ENCODE peak calls at places on chromosomes 1 and 21, in seven cellular contexts. One of them, this sample, is unnamed.

GRCh38 chr1:44819257-44819593 is 10.9 kb downstream of the BTBD19 start:
- DNase-seq in IMR-90: no peak
- DNase-seq in neuronal stem cell: no peak
- DNase-seq in H9: peak
- DNase-seq in mesendoderm: no peak
- DNase-seq in mesenchymal stem cell: peak
- DNase-seq in H1: no peak
- DNase-seq in this sample: no peak

GRCh38 chr1:167344112-167344511 is 123.4 kb downstream of the POU2F1 start:
- DNase-seq in H1: no peak
- DNase-seq in H9: no peak
- DNase-seq in neuronal stem cell: no peak
- DNase-seq in IMR-90: peak
- DNase-seq in mesendoderm: no peak
- DNase-seq in mesenchymal stem cell: peak
- DNase-seq in this sample: no peak

GRCh38 chr1:162019006-162019405 is 4.7 kb downstream of the OLFML2B start:
- DNase-seq in neuronal stem cell: no peak
- DNase-seq in IMR-90: peak
- DNase-seq in H9: no peak
- DNase-seq in H1: no peak
- DNase-seq in mesendoderm: no peak
- DNase-seq in mesenchymal stem cell: no peak
- DNase-seq in this sample: no peak

GRCh38 chr1:97243973-97244560 is 522.5 kb downstream of the PTBP2 start:
- DNase-seq in mesendoderm: peak
- DNase-seq in IMR-90: peak
- DNase-seq in neuronal stem cell: no peak
- DNase-seq in mesenchymal stem cell: peak
- DNase-seq in H1: no peak
- DNase-seq in H9: no peak
- DNase-seq in this sample: no peak

GRCh38 chr1:229029644-229030235 is 241.2 kb upstream of the RAB4A start:
- DNase-seq in mesendoderm: peak
- DNase-seq in neuronal stem cell: no peak
- DNase-seq in IMR-90: no peak
- DNase-seq in H1: no peak
- DNase-seq in H9: no peak
- DNase-seq in mesenchymal stem cell: peak
- DNase-seq in this sample: no peak

GRCh38 chr1:234915923-234916675 is 212.5 kb downstream of the TOMM20 start:
- DNase-seq in H1: no peak
- DNase-seq in IMR-90: no peak
- DNase-seq in mesenchymal stem cell: peak
- DNase-seq in mesendoderm: no peak
- DNase-seq in H9: no peak
- DNase-seq in neuronal stem cell: no peak
- DNase-seq in this sample: no peak

GRCh38 chr1:106290805-106291537 is 765.5 kb upstream of the PRMT6 start:
- DNase-seq in IMR-90: no peak
- DNase-seq in neuronal stem cell: no peak
- DNase-seq in mesendoderm: no peak
- DNase-seq in H9: no peak
- DNase-seq in H1: no peak
- DNase-seq in mesenchymal stem cell: no peak
- DNase-seq in this sample: no peak

GRCh38 chr1:52911541-52911940 is 10.0 kb downstream of the ECHDC2 start:
- DNase-seq in IMR-90: no peak
- DNase-seq in neuronal stem cell: no peak
- DNase-seq in mesenchymal stem cell: no peak
- DNase-seq in mesendoderm: no peak
- DNase-seq in H1: no peak
- DNase-seq in H9: no peak
- DNase-seq in this sample: no peak

GRCh38 chr1:44693159-44693558 is 18.6 kb downstream of the ARMH1 start:
- DNase-seq in H9: no peak
- DNase-seq in IMR-90: no peak
- DNase-seq in H1: no peak
- DNase-seq in mesendoderm: no peak
- DNase-seq in neuronal stem cell: no peak
- DNase-seq in mesenchymal stem cell: no peak
- DNase-seq in this sample: no peak

GRCh38 chr1:248849152-248849551 is 9.7 kb downstream of the ZNF692 start:
- DNase-seq in mesenchymal stem cell: no peak
- DNase-seq in H1: no peak
- DNase-seq in H9: no peak
- DNase-seq in neuronal stem cell: no peak
- DNase-seq in IMR-90: no peak
- DNase-seq in mesendoderm: no peak
- DNase-seq in this sample: no peak

GRCh38 chr1:204079608-204079999 is 6.7 kb downstream of the SOX13 start:
- DNase-seq in IMR-90: no peak
- DNase-seq in H1: peak
- DNase-seq in mesendoderm: peak
- DNase-seq in H9: peak
- DNase-seq in mesenchymal stem cell: no peak
- DNase-seq in neuronal stem cell: no peak
- DNase-seq in this sample: no peak

GRCh38 chr1:181318858-181319235 is 164.5 kb upstream of the CACNA1E start:
- DNase-seq in H1: no peak
- DNase-seq in neuronal stem cell: no peak
- DNase-seq in mesendoderm: peak
- DNase-seq in mesenchymal stem cell: no peak
- DNase-seq in H9: peak
- DNase-seq in IMR-90: peak
- DNase-seq in this sample: no peak

GRCh38 chr1:162159515-162159914 is 90.0 kb downstream of the NOS1AP start:
- DNase-seq in IMR-90: no peak
- DNase-seq in H1: no peak
- DNase-seq in H9: no peak
- DNase-seq in mesenchymal stem cell: no peak
- DNase-seq in mesendoderm: no peak
- DNase-seq in neuronal stem cell: no peak
- DNase-seq in this sample: no peak

GRCh38 chr1:153928776-153929432 is 6.1 kb upstream of the GATAD2B start:
- DNase-seq in H9: no peak
- DNase-seq in mesendoderm: no peak
- DNase-seq in H1: no peak
- DNase-seq in IMR-90: peak
- DNase-seq in neuronal stem cell: no peak
- DNase-seq in mesenchymal stem cell: peak
- DNase-seq in this sample: no peak

GRCh38 chr1:33985656-33986055 is 121.8 kb downstream of the HMGB4 start:
- DNase-seq in H1: no peak
- DNase-seq in mesendoderm: no peak
- DNase-seq in mesenchymal stem cell: no peak
- DNase-seq in H9: no peak
- DNase-seq in neuronal stem cell: no peak
- DNase-seq in IMR-90: peak
- DNase-seq in this sample: no peak

GRCh38 chr21:44551290-44552015 is at the start of gene KRTAP10-2:
- DNase-seq in H9: peak
- DNase-seq in mesenchymal stem cell: no peak
- DNase-seq in neuronal stem cell: no peak
- DNase-seq in H1: peak
- DNase-seq in mesendoderm: no peak
- DNase-seq in IMR-90: no peak
- DNase-seq in this sample: no peak

GRCh38 chr1:209106237-209106741 is 477.2 kb upstream of the CAMK1G start:
- DNase-seq in IMR-90: peak
- DNase-seq in mesenchymal stem cell: no peak
- DNase-seq in neuronal stem cell: no peak
- DNase-seq in mesendoderm: peak
- DNase-seq in H1: no peak
- DNase-seq in H9: peak
- DNase-seq in this sample: no peak

GRCh38 chr1:41379741-41380130 is 18.5 kb downstream of the FOXO6 start:
- DNase-seq in mesendoderm: no peak
- DNase-seq in H9: no peak
- DNase-seq in H1: no peak
- DNase-seq in IMR-90: no peak
- DNase-seq in mesenchymal stem cell: no peak
- DNase-seq in neuronal stem cell: no peak
- DNase-seq in this sample: no peak

GRCh38 chr21:26739189-26739588 is 106.0 kb downstream of the ADAMTS1 start:
- DNase-seq in neuronal stem cell: no peak
- DNase-seq in mesenchymal stem cell: peak
- DNase-seq in H9: no peak
- DNase-seq in IMR-90: peak
- DNase-seq in mesendoderm: peak
- DNase-seq in H1: no peak
- DNase-seq in this sample: peak

GRCh38 chr21:41835711-41836154 is 43.4 kb downstream of the PRDM15 start:
- DNase-seq in H1: no peak
- DNase-seq in mesendoderm: no peak
- DNase-seq in H9: no peak
- DNase-seq in mesenchymal stem cell: no peak
- DNase-seq in IMR-90: no peak
- DNase-seq in neuronal stem cell: no peak
- DNase-seq in this sample: no peak

GRCh38 chr1:201461783-201462441 is 7.1 kb downstream of the PHLDA3 start:
- DNase-seq in IMR-90: peak
- DNase-seq in H9: no peak
- DNase-seq in neuronal stem cell: no peak
- DNase-seq in mesendoderm: no peak
- DNase-seq in mesenchymal stem cell: peak
- DNase-seq in H1: no peak
- DNase-seq in this sample: peak

DNA sequence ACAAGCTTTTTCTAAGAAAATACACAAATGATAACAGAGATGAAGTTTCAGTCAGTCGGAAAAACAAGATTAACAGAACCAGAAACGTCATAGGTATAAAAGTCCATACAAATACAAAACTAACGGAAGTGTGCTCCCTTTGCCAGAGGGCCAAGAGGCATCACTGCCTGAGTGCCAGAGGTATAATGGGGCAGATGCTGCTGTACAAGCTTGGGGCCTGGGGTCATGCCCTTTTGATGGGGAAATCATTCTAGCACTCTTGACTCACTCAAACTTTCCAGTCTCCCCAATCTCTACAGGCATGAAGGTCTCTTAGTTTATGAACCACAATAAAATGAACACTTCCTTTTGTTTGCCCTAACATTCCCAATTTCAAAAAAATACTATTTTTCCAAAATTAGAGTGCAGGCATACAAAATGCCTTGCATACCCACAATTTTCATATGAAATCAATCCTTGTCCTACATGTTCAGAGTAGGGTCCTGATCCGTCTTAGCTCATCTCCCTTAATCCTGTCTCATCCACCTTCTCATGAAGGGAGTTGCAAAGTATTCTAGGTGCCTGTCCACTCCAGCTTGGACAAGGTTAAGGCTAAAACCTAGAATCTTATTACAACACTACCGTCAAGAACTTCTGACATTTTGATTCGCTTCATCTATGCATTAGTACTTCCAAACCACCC is 1.5 kb downstream of the RPL22 start:
- DNase-seq in H1: no peak
- DNase-seq in mesenchymal stem cell: peak
- DNase-seq in H9: no peak
- DNase-seq in mesendoderm: no peak
- DNase-seq in IMR-90: no peak
- DNase-seq in neuronal stem cell: no peak
- DNase-seq in this sample: no peak
- H4K8ac ChIP-seq in H1: no peak
- H4K8ac ChIP-seq in mesenchymal stem cell: no peak
- H4K8ac ChIP-seq in H9: no peak
- H4K8ac ChIP-seq in mesendoderm: no peak
- H4K8ac ChIP-seq in IMR-90: no peak
- H4K8ac ChIP-seq in neuronal stem cell: no peak
- H4K8ac ChIP-seq in this sample: no peak

DNA sequence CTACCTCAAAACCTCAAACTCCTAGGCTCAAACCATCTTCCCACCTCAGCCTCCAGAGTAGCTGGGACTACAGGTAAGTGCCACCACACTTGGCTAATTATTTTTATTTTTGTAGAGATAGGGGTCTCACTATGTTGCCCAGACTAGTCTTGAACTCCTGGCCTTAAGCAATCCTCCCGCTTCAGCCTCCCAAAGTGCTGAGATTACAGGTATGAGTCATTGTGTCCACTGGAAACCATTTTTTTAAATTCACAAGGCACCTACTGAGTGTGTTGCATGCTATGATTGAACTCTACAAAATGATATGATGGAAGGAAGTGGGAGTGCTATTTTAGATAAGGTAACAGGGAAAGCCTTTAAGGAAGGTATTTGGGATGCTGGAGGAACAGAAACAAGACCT is 41.8 kb upstream of the RCOR3 start:
- DNase-seq in mesendoderm: no peak
- DNase-seq in mesenchymal stem cell: no peak
- DNase-seq in H1: no peak
- DNase-seq in IMR-90: no peak
- DNase-seq in H9: no peak
- DNase-seq in neuronal stem cell: no peak
- DNase-seq in this sample: no peak
- H2BK5ac ChIP-seq in mesendoderm: no peak
- H2BK5ac ChIP-seq in mesenchymal stem cell: no peak
- H2BK5ac ChIP-seq in H1: no peak
- H2BK5ac ChIP-seq in IMR-90: no peak
- H2BK5ac ChIP-seq in H9: no peak
- H2BK5ac ChIP-seq in neuronal stem cell: no peak
- H2BK5ac ChIP-seq in this sample: no peak

DNA sequence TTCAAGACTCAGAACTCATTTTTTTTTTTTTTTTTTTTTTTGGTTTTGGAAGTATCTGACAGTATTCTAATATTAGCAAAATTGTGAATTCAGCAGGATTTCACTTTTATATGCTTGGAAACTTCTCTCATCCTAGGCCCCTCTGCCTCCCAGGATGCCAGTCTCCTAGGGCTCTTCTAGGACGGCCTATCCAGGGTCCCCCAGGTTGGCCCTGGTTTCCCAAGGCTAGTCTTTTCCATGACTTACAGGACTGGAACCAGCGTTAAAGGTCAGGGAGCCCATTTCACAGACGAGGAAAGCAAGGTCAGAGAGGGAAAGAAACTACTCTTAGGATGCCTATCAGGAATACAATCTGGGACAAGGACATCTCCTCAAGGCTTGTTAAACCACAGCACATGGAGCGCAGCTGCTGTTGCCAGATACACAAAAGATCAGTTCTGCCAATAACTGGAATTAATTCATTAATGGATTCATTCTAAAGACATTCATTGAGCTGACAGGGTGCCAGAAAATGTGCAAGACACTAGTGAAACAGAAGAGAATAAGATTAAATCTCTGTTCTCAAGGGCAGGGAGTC is 412.6 kb downstream of the PTPRU start:
- DNase-seq in H1: no peak
- DNase-seq in mesendoderm: no peak
- DNase-seq in mesenchymal stem cell: no peak
- DNase-seq in H9: no peak
- DNase-seq in IMR-90: no peak
- DNase-seq in neuronal stem cell: no peak
- DNase-seq in this sample: no peak
- H4K8ac ChIP-seq in H1: no peak
- H4K8ac ChIP-seq in mesendoderm: no peak
- H4K8ac ChIP-seq in mesenchymal stem cell: no peak
- H4K8ac ChIP-seq in H9: no peak
- H4K8ac ChIP-seq in IMR-90: no peak
- H4K8ac ChIP-seq in neuronal stem cell: no peak
- H4K8ac ChIP-seq in this sample: no peak

DNA sequence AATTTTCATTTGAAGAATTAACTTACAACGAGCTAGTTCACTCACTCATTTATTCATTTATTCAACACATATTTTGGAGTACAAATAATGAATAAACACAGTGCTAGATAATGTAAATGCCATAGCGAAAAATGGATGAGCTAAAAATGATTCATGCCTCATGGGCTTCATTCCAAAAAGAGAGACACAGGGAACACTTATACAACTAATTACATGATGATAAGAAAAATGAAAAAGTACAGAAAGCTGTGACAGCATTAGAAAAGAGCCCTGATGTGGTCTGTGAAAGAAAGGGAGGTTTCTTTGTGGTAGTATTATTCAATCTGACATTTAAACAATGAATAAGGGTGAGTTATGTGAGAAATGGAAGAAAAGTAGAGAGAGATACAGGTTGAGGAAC is 726.4 kb downstream of the AMY1C start:
- DNase-seq in H1: no peak
- DNase-seq in IMR-90: no peak
- DNase-seq in mesenchymal stem cell: peak
- DNase-seq in H9: no peak
- DNase-seq in neuronal stem cell: no peak
- DNase-seq in mesendoderm: no peak
- DNase-seq in this sample: no peak
- H2BK5ac ChIP-seq in H1: no peak
- H2BK5ac ChIP-seq in IMR-90: no peak
- H2BK5ac ChIP-seq in mesenchymal stem cell: no peak
- H2BK5ac ChIP-seq in H9: no peak
- H2BK5ac ChIP-seq in neuronal stem cell: no peak
- H2BK5ac ChIP-seq in mesendoderm: no peak
- H2BK5ac ChIP-seq in this sample: no peak